ENCODE peak calls at places on chromosomes 7 and 10, in seven cellular contexts. J is B cell; C is activated CD8-positive, alpha-beta memory T cell treated with anti-CD3 and anti-CD28 coated beads, Interleukin-2, amount 50 U/mL, for 48 hours; O is upper lobe of left lung; X is H9; M is NCI-H2029; R is kidney tubule cell. G is an unnamed sample.

GRCh38 chr10:117553171-117553814 is 10.7 kb downstream of the EMX2 start:
- DNase-seq in R (peak; percentile 65), C (no peak), X (peak; percentile 63), O (peak; percentile 70), M (no peak), J (no peak), G (no peak)

GRCh38 chr7:157907998-157908782 is 571.4 kb downstream of the DNAJB6 start:
- DNase-seq in R (no peak), C (no peak), J (no peak), M (no peak), X (peak; percentile 10), O (peak; percentile 66), G (no peak)

GRCh38 chr10:26881600-26882331 is 21.0 kb upstream of the ABI1 start:
- DNase-seq in M (peak; percentile 19), O (no peak), J (peak; percentile 71), R (peak; percentile 68), X (no peak), C (no peak), G (no peak)

GRCh38 chr7:43537765-43538403 is 45.0 kb upstream of the STK17A start:
- DNase-seq in J (no peak), O (no peak), C (no peak), M (no peak), X (no peak), R (peak; percentile 87), G (no peak)

GRCh38 chr10:63064706-63065105 is 68.4 kb upstream of the NRBF2 start:
- DNase-seq in R (no peak), M (no peak), X (no peak), J (no peak), C (no peak), O (no peak), G (no peak)

GRCh38 chr10:43595739-43596298 is 10.4 kb upstream of the ZNF485 start:
- DNase-seq in M (no peak), C (peak; percentile 59), O (no peak), X (no peak), R (no peak), J (no peak), G (no peak)

GRCh38 chr7:106421181-106421762 is 136.5 kb upstream of the NAMPT start:
- DNase-seq in R (peak; percentile 95), M (peak; percentile 93), C (no peak), O (peak; percentile 45), J (no peak), X (no peak), G (no peak)

GRCh38 chr7:158473238-158473637 is 114.4 kb downstream of the PTPRN2 start:
- DNase-seq in R (no peak), J (no peak), M (peak; percentile 83), C (no peak), O (no peak), X (no peak), G (no peak)

GRCh38 chr7:157769016-157769869 is 432.4 kb downstream of the DNAJB6 start:
- DNase-seq in M (peak; percentile 2), C (no peak), J (no peak), O (peak; percentile 61), R (no peak), X (no peak), G (no peak)

GRCh38 chr7:105524840-105525239 is 2.8 kb upstream of the PUS7 start:
- DNase-seq in C (peak; percentile 30), X (no peak), M (no peak), J (peak; percentile 21), O (no peak), R (no peak), G (no peak)

GRCh38 chr10:118471863-118472262 is 123.6 kb downstream of the PRLHR start:
- DNase-seq in O (no peak), M (no peak), R (peak; percentile 97), J (no peak), X (no peak), C (no peak), G (no peak)

GRCh38 chr10:6211341-6212265 is 8.9 kb downstream of the PFKFB3 start:
- DNase-seq in R (no peak), X (peak; percentile 27), M (no peak), C (no peak), O (peak; percentile 85), J (no peak), G (no peak)

GRCh38 chr10:126598009-126598408 is 72.5 kb downstream of the C10orf90 start:
- DNase-seq in X (peak; percentile 74), R (peak; percentile 60), C (no peak), M (peak; percentile 26), O (no peak), J (peak; percentile 11), G (no peak)

GRCh38 chr7:123070702-123071286 is 75.3 kb upstream of the TAS2R16 start:
- DNase-seq in X (no peak), C (no peak), R (peak; percentile 21), J (no peak), O (no peak), M (no peak), G (no peak)

GRCh38 chr10:119441921-119442757 is 100.4 kb downstream of the RGS10 start:
- DNase-seq in J (no peak), M (no peak), C (no peak), O (peak; percentile 80), X (no peak), R (no peak), G (no peak)

GRCh38 chr10:92087750-92088395 is 164.3 kb downstream of the BTAF1 start:
- DNase-seq in O (no peak), M (peak; percentile 27), J (peak; percentile 79), C (peak; percentile 53), X (peak; percentile 77), R (peak; percentile 86), G (peak; percentile 72)